ENCODE peak calls at places on chromosomes 13 and 19, in five cellular contexts. S is cardiac muscle cell; Z is CD4-positive, alpha-beta T cell; F is tibial artery; H is fibroblast of villous mesenchyme. T is an unnamed sample.
A peak's percentile ranks its signal among the peaks of the same experiment; 100 is the strongest.

GRCh38 chr13:51341804-51342203 is 2.3 kb downstream of the SERPINE3 start:
- DNase-seq in S (no peak), Z (no peak), F (no peak), H (no peak), T (no peak)

GRCh38 chr19:48844472-48844871 is 8.2 kb upstream of the HSD17B14 start:
- DNase-seq in S (peak; percentile 43), Z (no peak), F (no peak), H (peak; percentile 71), T (no peak)

GRCh38 chr13:42594577-42595571 is 20.9 kb downstream of the TNFSF11 start:
- DNase-seq in S (peak; percentile 93), Z (peak; percentile 17), F (no peak), H (peak; percentile 87), T (peak; percentile 54)

GRCh38 chr19:22622901-22623840 is 11.0 kb upstream of the ZNF492 start:
- DNase-seq in S (no peak), Z (no peak), F (no peak), H (no peak), T (no peak)

GRCh38 chr19:19655051-19655594 is 8.4 kb downstream of the ATP13A1 start:
- DNase-seq in S (no peak), Z (no peak), F (no peak), H (no peak), T (no peak)

GRCh38 chr13:27920677-27921420 is 1.0 kb downstream of the PDX1 start:
- DNase-seq in S (peak; percentile 25), Z (no peak), F (no peak), H (peak; percentile 8), T (no peak)

GRCh38 chr19:8501547-8501946 is 893 bp downstream of the PRAM1 start:
- DNase-seq in S (no peak), Z (no peak), F (no peak), H (no peak), T (no peak)

GRCh38 chr19:4208385-4209094 is 20.8 kb upstream of the EBI3 start:
- DNase-seq in S (peak; percentile 20), Z (no peak), F (no peak), H (no peak), T (no peak)

GRCh38 chr19:50043967-50044366 is 18.2 kb downstream of the ZNF473 start:
- DNase-seq in S (no peak), Z (no peak), F (no peak), H (no peak), T (no peak)

GRCh38 chr19:46380690-46381089 is 32.7 kb downstream of the CCDC8 start:
- DNase-seq in S (no peak), Z (no peak), F (no peak), H (no peak), T (no peak)

GRCh38 chr13:36124236-36124822 is 6.9 kb downstream of the DCLK1 start:
- DNase-seq in S (peak; percentile 83), Z (no peak), F (no peak), H (no peak), T (no peak)

GRCh38 chr13:35649162-35649561 is 172.7 kb upstream of the MAB21L1 start:
- DNase-seq in S (peak; percentile 33), Z (no peak), F (no peak), H (peak; percentile 32), T (no peak)

GRCh38 chr19:41753936-41754529 is 1.3 kb upstream of the CEACAM6 start:
- DNase-seq in S (peak; percentile 36), Z (peak; percentile 61), F (peak; percentile 48), H (peak; percentile 12), T (peak; percentile 33)

GRCh38 chr19:15722956-15723355 is 4.9 kb upstream of the OR10H2 start:
- DNase-seq in S (no peak), Z (no peak), F (no peak), H (no peak), T (no peak)

GRCh38 chr19:15177269-15178116 is 23.3 kb downstream of the NOTCH3 start:
- DNase-seq in S (peak; percentile 78), Z (peak; percentile 77), F (peak; percentile 73), H (peak; percentile 73), T (peak; percentile 93)

GRCh38 chr19:2398735-2399305 is 28.6 kb downstream of the TIMM13 start:
- DNase-seq in S (no peak), Z (no peak), F (no peak), H (no peak), T (no peak)

GRCh38 chr13:23934481-23934880 is 37.2 kb upstream of the C1QTNF9B start:
- DNase-seq in S (no peak), Z (no peak), F (no peak), H (no peak), T (no peak)

GRCh38 chr19:16342002-16342715 is 17.5 kb downstream of the KLF2 start:
- DNase-seq in S (peak; percentile 36), Z (no peak), F (peak; percentile 58), H (peak; percentile 64), T (no peak)

GRCh38 chr19:33040994-33041827 is 23.5 kb downstream of the RHPN2 start:
- DNase-seq in S (peak; percentile 57), Z (no peak), F (no peak), H (peak; percentile 66), T (no peak)

GRCh38 chr19:46409146-46409545 is 4.2 kb downstream of the CCDC8 start:
- DNase-seq in S (no peak), Z (no peak), F (no peak), H (no peak), T (no peak)

GRCh38 chr19:44875666-44876418 is 15.2 kb upstream of the TOMM40 start:
- DNase-seq in S (peak; percentile 58), Z (no peak), F (no peak), H (peak; percentile 25), T (no peak)

GRCh38 chr13:39910833-39911232 is 255.4 kb downstream of the COG6 start:
- DNase-seq in S (peak; percentile 72), Z (no peak), F (peak; percentile 36), H (no peak), T (no peak)

GRCh38 chr19:12497032-12497431 is 12.4 kb upstream of the ZNF709 start:
- DNase-seq in S (no peak), Z (no peak), F (no peak), H (no peak), T (no peak)

GRCh38 chr19:12494260-12494860 is 9.7 kb upstream of the ZNF709 start:
- DNase-seq in S (no peak), Z (no peak), F (no peak), H (no peak), T (no peak)

GRCh38 chr19:12496480-12496879 is 11.9 kb upstream of the ZNF709 start:
- DNase-seq in S (no peak), Z (no peak), F (no peak), H (no peak), T (no peak)

GRCh38 chr19:12495002-12495802 is 10.6 kb upstream of the ZNF709 start:
- DNase-seq in S (peak; percentile 81), Z (peak; percentile 91), F (peak; percentile 96), H (peak; percentile 82), T (peak; percentile 85)
- TF ChIP-seq CTCF in S (peak; percentile 37), Z (peak; percentile 47), F (no peak), H (peak; percentile 28), T (peak; percentile 62)

GRCh38 chr13:70357031-70357430 is 248.8 kb upstream of the KLHL1 start:
- DNase-seq in S (no peak), Z (no peak), F (no peak), H (no peak), T (no peak)

GRCh38 chr13:70347947-70348620 is 239.8 kb upstream of the KLHL1 start:
- DNase-seq in S (no peak), Z (no peak), F (no peak), H (no peak), T (no peak)

DNA sequence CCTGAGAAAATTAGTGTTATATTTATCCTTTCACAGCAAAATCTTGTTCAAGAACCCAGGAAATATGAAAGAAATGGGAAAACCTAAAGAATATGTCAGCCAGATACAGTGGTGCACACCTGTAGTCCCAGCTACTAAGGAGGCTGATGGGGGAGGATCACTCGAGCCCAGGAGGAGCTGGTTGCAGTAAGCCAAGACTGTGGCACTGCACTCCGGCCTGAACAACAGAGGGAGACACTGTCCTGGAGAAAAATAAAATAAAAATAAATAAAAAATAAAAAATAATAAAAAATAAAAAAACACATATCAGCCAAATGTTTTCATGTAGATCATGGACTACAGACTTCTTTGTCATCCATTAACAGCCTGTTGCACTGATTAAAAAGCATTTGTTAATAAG is 244.8 kb upstream of the KLHL1 start:
- DNase-seq in S (no peak), Z (no peak), F (no peak), H (no peak), T (no peak)
- TF ChIP-seq CTCF in S (no peak), Z (no peak), F (no peak), H (no peak), T (no peak)

GRCh38 chr19:1106841-1107654 is 3.3 kb downstream of the GPX4 start:
- DNase-seq in S (peak; percentile 72), Z (no peak), F (no peak), H (peak; percentile 54), T (no peak)
- TF ChIP-seq CTCF in S (peak; percentile 12), Z (no peak), F (no peak), H (no peak), T (peak; percentile 3)

GRCh38 chr13:30158774-30159445 is 148.4 kb downstream of the KATNAL1 start:
- DNase-seq in S (peak; percentile 80), Z (no peak), F (no peak), H (peak; percentile 75), T (no peak)
- TF ChIP-seq CTCF in S (peak; percentile 54), Z (peak; percentile 74), F (no peak), H (peak; percentile 70), T (no peak)